ENCODE peak calls at places on chromosomes 4 and X, in seven cellular contexts. One of them, this sample, is unnamed.
A peak's percentile ranks its signal among the peaks of the same experiment; 100 is the strongest.

GRCh38 chr4:143336828-143337599 is at the start of gene GAB1:
- DNase-seq in neural progenitor cell: peak; percentile 94
- DNase-seq in esophagus muscularis mucosa: no peak
- DNase-seq in DMS 273 treated with DMSO at 0.1 percent for 48 hours: peak; percentile 26
- DNase-seq in psoas muscle: peak; percentile 79
- DNase-seq in GM12892: peak; percentile 47
- DNase-seq in pancreas: peak; percentile 76
- DNase-seq in this sample: peak; percentile 48

GRCh38 chrX:36898301-36898700 is 109.9 kb upstream of the FAM47C start:
- DNase-seq in neural progenitor cell: peak; percentile 24
- DNase-seq in esophagus muscularis mucosa: no peak
- DNase-seq in DMS 273 treated with DMSO at 0.1 percent for 48 hours: no peak
- DNase-seq in psoas muscle: no peak
- DNase-seq in GM12892: no peak
- DNase-seq in pancreas: no peak
- DNase-seq in this sample: no peak

GRCh38 chr4:88244821-88245579 is 39.4 kb downstream of the PPM1K start:
- DNase-seq in neural progenitor cell: no peak
- DNase-seq in esophagus muscularis mucosa: no peak
- DNase-seq in DMS 273 treated with DMSO at 0.1 percent for 48 hours: no peak
- DNase-seq in psoas muscle: peak; percentile 77
- DNase-seq in GM12892: peak; percentile 27
- DNase-seq in pancreas: no peak
- DNase-seq in this sample: peak; percentile 21

GRCh38 chr4:152999376-153000067 is 63.4 kb downstream of the FHDC1 start:
- DNase-seq in neural progenitor cell: no peak
- DNase-seq in esophagus muscularis mucosa: no peak
- DNase-seq in DMS 273 treated with DMSO at 0.1 percent for 48 hours: peak; percentile 84
- DNase-seq in psoas muscle: no peak
- DNase-seq in GM12892: no peak
- DNase-seq in pancreas: no peak
- DNase-seq in this sample: no peak

GRCh38 chr4:8848507-8849265 is 23.0 kb downstream of the HMX1 start:
- DNase-seq in neural progenitor cell: no peak
- DNase-seq in esophagus muscularis mucosa: no peak
- DNase-seq in DMS 273 treated with DMSO at 0.1 percent for 48 hours: no peak
- DNase-seq in psoas muscle: no peak
- DNase-seq in GM12892: no peak
- DNase-seq in pancreas: no peak
- DNase-seq in this sample: no peak

GRCh38 chr4:5708829-5709680 is 696 bp upstream of the EVC2 start:
- DNase-seq in neural progenitor cell: peak; percentile 50
- DNase-seq in esophagus muscularis mucosa: no peak
- DNase-seq in DMS 273 treated with DMSO at 0.1 percent for 48 hours: no peak
- DNase-seq in psoas muscle: no peak
- DNase-seq in GM12892: no peak
- DNase-seq in pancreas: no peak
- DNase-seq in this sample: no peak

GRCh38 chrX:149540133-149540620 is 635 bp upstream of the EOLA1 start:
- DNase-seq in neural progenitor cell: peak; percentile 95
- DNase-seq in esophagus muscularis mucosa: peak; percentile 98
- DNase-seq in DMS 273 treated with DMSO at 0.1 percent for 48 hours: peak; percentile 87
- DNase-seq in psoas muscle: peak; percentile 93
- DNase-seq in GM12892: peak; percentile 58
- DNase-seq in pancreas: peak; percentile 94
- DNase-seq in this sample: peak; percentile 50

GRCh38 chr4:107647591-107647990 is 72.4 kb downstream of the PAPSS1 start:
- DNase-seq in neural progenitor cell: no peak
- DNase-seq in esophagus muscularis mucosa: no peak
- DNase-seq in DMS 273 treated with DMSO at 0.1 percent for 48 hours: no peak
- DNase-seq in psoas muscle: no peak
- DNase-seq in GM12892: no peak
- DNase-seq in pancreas: no peak
- DNase-seq in this sample: no peak

GRCh38 chr4:148022975-148023374 is 291.1 kb downstream of the ARHGAP10 start:
- DNase-seq in neural progenitor cell: no peak
- DNase-seq in esophagus muscularis mucosa: no peak
- DNase-seq in DMS 273 treated with DMSO at 0.1 percent for 48 hours: no peak
- DNase-seq in psoas muscle: no peak
- DNase-seq in GM12892: no peak
- DNase-seq in pancreas: no peak
- DNase-seq in this sample: no peak

GRCh38 chr4:176321589-176321988 is 1.8 kb downstream of the SPCS3 start:
- DNase-seq in neural progenitor cell: no peak
- DNase-seq in esophagus muscularis mucosa: no peak
- DNase-seq in DMS 273 treated with DMSO at 0.1 percent for 48 hours: no peak
- DNase-seq in psoas muscle: no peak
- DNase-seq in GM12892: no peak
- DNase-seq in pancreas: no peak
- DNase-seq in this sample: no peak

GRCh38 chr4:149176019-149176418 is 639.6 kb downstream of the IQCM start:
- DNase-seq in neural progenitor cell: peak; percentile 20
- DNase-seq in esophagus muscularis mucosa: no peak
- DNase-seq in DMS 273 treated with DMSO at 0.1 percent for 48 hours: no peak
- DNase-seq in psoas muscle: no peak
- DNase-seq in GM12892: no peak
- DNase-seq in pancreas: no peak
- DNase-seq in this sample: no peak

GRCh38 chrX:103477496-103477895 is 41.8 kb downstream of the RAB40A start:
- DNase-seq in neural progenitor cell: no peak
- DNase-seq in esophagus muscularis mucosa: no peak
- DNase-seq in DMS 273 treated with DMSO at 0.1 percent for 48 hours: no peak
- DNase-seq in psoas muscle: no peak
- DNase-seq in GM12892: no peak
- DNase-seq in pancreas: no peak
- DNase-seq in this sample: no peak